ENCODE peak calls at places on chromosomes 13 and 19, in four cellular contexts. One of them, this sample, is unnamed.

GRCh38 chr19:46489445-46490272 is 6.0 kb downstream of the PNMA8B start:
- DNase-seq in GM12878: no peak
- DNase-seq in HL-60: no peak
- DNase-seq in K562: peak
- DNase-seq in this sample: no peak

GRCh38 chr19:14004619-14005380 is 1.3 kb downstream of the RFX1 start:
- DNase-seq in GM12878: peak
- DNase-seq in K562: peak
- DNase-seq in HL-60: peak
- DNase-seq in this sample: no peak

GRCh38 chr13:72651196-72651595 is 76.2 kb downstream of the MZT1 start:
- DNase-seq in HL-60: no peak
- DNase-seq in GM12878: no peak
- DNase-seq in K562: no peak
- DNase-seq in this sample: no peak

GRCh38 chr13:37074703-37075102 is 15.2 kb upstream of the SUPT20H start:
- DNase-seq in GM12878: no peak
- DNase-seq in K562: no peak
- DNase-seq in HL-60: no peak
- DNase-seq in this sample: no peak

GRCh38 chr13:46478641-46479040 is 74.3 kb upstream of the LRCH1 start:
- DNase-seq in K562: no peak
- DNase-seq in GM12878: no peak
- DNase-seq in HL-60: no peak
- DNase-seq in this sample: no peak

GRCh38 chr19:38801359-38802095 is 11.2 kb downstream of the LGALS4 start:
- DNase-seq in K562: no peak
- DNase-seq in GM12878: no peak
- DNase-seq in HL-60: no peak
- DNase-seq in this sample: no peak

GRCh38 chr13:27186295-27186694 is 14.7 kb upstream of the USP12 start:
- DNase-seq in GM12878: no peak
- DNase-seq in HL-60: no peak
- DNase-seq in K562: no peak
- DNase-seq in this sample: no peak

GRCh38 chr19:45569619-45570421 is 14.8 kb downstream of the OPA3 start:
- DNase-seq in HL-60: no peak
- DNase-seq in K562: peak
- DNase-seq in GM12878: no peak
- DNase-seq in this sample: no peak

GRCh38 chr19:10036601-10037071 is 23.4 kb downstream of the RDH8 start:
- DNase-seq in GM12878: no peak
- DNase-seq in K562: no peak
- DNase-seq in HL-60: no peak
- DNase-seq in this sample: no peak

GRCh38 chr19:4267101-4267900 is 11.8 kb upstream of the SHD start:
- DNase-seq in HL-60: peak
- DNase-seq in K562: peak
- DNase-seq in GM12878: no peak
- DNase-seq in this sample: no peak

GRCh38 chr13:24263652-24264051 is 45.7 kb upstream of the C1QTNF9 start:
- DNase-seq in HL-60: no peak
- DNase-seq in K562: no peak
- DNase-seq in GM12878: no peak
- DNase-seq in this sample: no peak

GRCh38 chr13:37348916-37349653 is 243.6 kb upstream of the CSNK1A1L start:
- DNase-seq in GM12878: no peak
- DNase-seq in K562: no peak
- DNase-seq in HL-60: no peak
- DNase-seq in this sample: no peak

GRCh38 chr19:41601771-41602170 is 25.1 kb downstream of the CEACAM4 start:
- DNase-seq in K562: no peak
- DNase-seq in HL-60: no peak
- DNase-seq in GM12878: no peak
- DNase-seq in this sample: no peak

GRCh38 chr13:75418997-75419396 is 63.0 kb downstream of the TBC1D4 start:
- DNase-seq in K562: no peak
- DNase-seq in HL-60: peak
- DNase-seq in GM12878: no peak
- DNase-seq in this sample: no peak

GRCh38 chr13:72891423-72891822 is 109.5 kb downstream of the PIBF1 start:
- DNase-seq in GM12878: no peak
- DNase-seq in K562: no peak
- DNase-seq in HL-60: no peak
- DNase-seq in this sample: no peak

GRCh38 chr13:87884874-87885273 is 213.7 kb downstream of the SLITRK5 start:
- DNase-seq in GM12878: no peak
- DNase-seq in K562: no peak
- DNase-seq in HL-60: no peak
- DNase-seq in this sample: no peak

GRCh38 chr13:44347301-44347700 is 26.3 kb upstream of the SERP2 start:
- DNase-seq in GM12878: no peak
- DNase-seq in HL-60: no peak
- DNase-seq in K562: no peak
- DNase-seq in this sample: no peak

GRCh38 chr13:44350775-44351504 is 22.7 kb upstream of the SERP2 start:
- DNase-seq in HL-60: no peak
- DNase-seq in K562: no peak
- DNase-seq in GM12878: no peak
- DNase-seq in this sample: no peak

GRCh38 chr13:44351505-44351854 is 22.1 kb upstream of the SERP2 start:
- DNase-seq in GM12878: no peak
- DNase-seq in K562: no peak
- DNase-seq in HL-60: no peak
- DNase-seq in this sample: no peak

GRCh38 chr13:44346534-44346933 is 27.1 kb upstream of the SERP2 start:
- DNase-seq in K562: no peak
- DNase-seq in HL-60: no peak
- DNase-seq in GM12878: no peak
- DNase-seq in this sample: no peak

DNA sequence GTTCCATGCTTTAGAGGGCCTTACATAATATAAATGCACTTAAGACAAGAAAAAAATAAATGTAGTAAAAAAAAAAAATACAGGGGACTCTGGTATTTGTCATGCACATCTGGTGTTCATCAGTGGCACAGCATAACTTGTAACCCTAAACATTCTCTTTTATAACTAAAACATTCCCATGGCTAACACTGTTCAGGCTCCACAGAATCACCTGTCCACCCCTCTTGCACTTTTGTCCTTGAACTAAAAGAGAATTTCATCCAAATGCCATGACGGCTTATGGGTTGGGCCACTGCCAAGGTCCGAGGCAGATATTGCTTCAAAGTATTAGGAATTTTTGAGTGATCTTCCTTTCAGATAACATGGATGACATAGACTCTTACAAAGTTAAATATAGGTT is 25.7 kb upstream of the SERP2 start:
- DNase-seq in K562: no peak
- DNase-seq in HL-60: no peak
- DNase-seq in GM12878: no peak
- DNase-seq in this sample: no peak
- TF ChIP-seq SPI1 in K562: no peak
- TF ChIP-seq SPI1 in HL-60: no peak
- TF ChIP-seq SPI1 in GM12878: no peak
- TF ChIP-seq SPI1 in this sample: no peak

GRCh38 chr19:55305491-55305890 is 19.6 kb downstream of the TMEM150B start:
- DNase-seq in K562: peak
- DNase-seq in HL-60: no peak
- DNase-seq in GM12878: no peak
- DNase-seq in this sample: peak

GRCh38 chr19:55304980-55305379 is 20.2 kb downstream of the TMEM150B start:
- DNase-seq in GM12878: no peak
- DNase-seq in K562: no peak
- DNase-seq in HL-60: no peak
- DNase-seq in this sample: no peak

GRCh38 chr19:55306712-55307111 is 18.4 kb downstream of the TMEM150B start:
- DNase-seq in K562: no peak
- DNase-seq in HL-60: no peak
- DNase-seq in GM12878: no peak
- DNase-seq in this sample: no peak

GRCh38 chr19:55304279-55304978 is 20.6 kb downstream of the BRSK1 start:
- DNase-seq in HL-60: no peak
- DNase-seq in GM12878: no peak
- DNase-seq in K562: peak
- DNase-seq in this sample: no peak

GRCh38 chr19:55305983-55306562 is 19.1 kb downstream of the TMEM150B start:
- DNase-seq in HL-60: no peak
- DNase-seq in GM12878: no peak
- DNase-seq in K562: no peak
- DNase-seq in this sample: no peak
- TF ChIP-seq SPI1 in HL-60: no peak
- TF ChIP-seq SPI1 in GM12878: no peak
- TF ChIP-seq SPI1 in K562: no peak
- TF ChIP-seq SPI1 in this sample: no peak

GRCh38 chr13:104315606-104316005 is 1249.4 kb upstream of the SLC10A2 start:
- DNase-seq in K562: no peak
- DNase-seq in HL-60: no peak
- DNase-seq in GM12878: no peak
- DNase-seq in this sample: no peak
- TF ChIP-seq SPI1 in K562: no peak
- TF ChIP-seq SPI1 in HL-60: no peak
- TF ChIP-seq SPI1 in GM12878: no peak
- TF ChIP-seq SPI1 in this sample: no peak

DNA sequence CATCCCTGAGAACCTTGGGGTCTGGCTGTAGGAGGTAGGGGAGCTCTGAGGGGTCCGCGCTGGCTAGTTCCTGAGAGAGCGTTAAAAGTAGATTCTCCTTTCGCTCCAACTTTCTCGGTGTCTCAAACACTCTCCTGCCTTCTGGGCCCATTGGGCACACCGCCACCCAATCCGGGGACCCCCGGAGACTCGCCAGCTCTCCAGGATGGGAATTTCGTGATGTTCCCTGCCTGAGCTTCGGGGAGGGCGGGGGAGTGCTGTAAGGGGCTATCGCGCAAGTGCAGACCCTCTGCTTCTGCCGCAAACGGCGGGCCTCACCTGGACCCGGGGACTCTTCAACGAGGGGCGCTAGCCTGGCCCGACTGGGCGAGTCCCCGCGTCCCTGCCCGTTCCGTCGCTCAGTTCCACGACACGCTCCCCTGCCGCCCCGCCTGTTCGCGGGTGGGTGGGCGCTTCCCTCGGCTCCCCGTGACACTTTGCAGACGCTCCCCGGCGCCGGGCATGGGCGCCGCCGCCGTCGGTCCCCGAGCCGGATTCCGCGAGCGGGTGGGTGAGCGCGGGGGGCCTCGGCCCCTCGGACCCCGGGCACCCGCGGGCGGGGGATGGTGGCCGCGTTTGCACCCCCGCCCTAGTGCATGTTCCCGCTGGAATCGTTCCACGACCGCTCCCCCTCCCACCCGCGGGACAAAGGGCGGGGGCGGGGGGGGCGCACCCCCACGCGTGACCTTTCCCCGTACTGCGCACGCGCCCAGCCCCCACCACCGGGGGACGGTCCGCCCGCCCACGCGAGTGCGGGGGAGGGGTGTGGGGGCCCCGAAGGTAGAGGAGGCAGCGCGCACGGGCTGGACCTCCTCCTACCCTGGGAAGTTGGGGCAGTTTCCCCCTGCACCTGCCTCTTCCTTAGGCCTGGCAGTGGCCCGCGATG is at the start of gene CCDC106:
- DNase-seq in HL-60: peak
- DNase-seq in GM12878: no peak
- DNase-seq in K562: peak
- DNase-seq in this sample: no peak
- TF ChIP-seq SPI1 in HL-60: no peak
- TF ChIP-seq SPI1 in GM12878: no peak
- TF ChIP-seq SPI1 in K562: no peak
- TF ChIP-seq SPI1 in this sample: no peak

GRCh38 chr19:54573330-54573872 is at the start of gene LILRA2:
- DNase-seq in K562: no peak
- DNase-seq in HL-60: peak
- DNase-seq in GM12878: no peak
- DNase-seq in this sample: peak
- TF ChIP-seq SPI1 in K562: no peak
- TF ChIP-seq SPI1 in HL-60: peak
- TF ChIP-seq SPI1 in GM12878: peak
- TF ChIP-seq SPI1 in this sample: peak

GRCh38 chr19:34429553-34429952 is 1.4 kb downstream of the UBA2 start:
- DNase-seq in K562: peak
- DNase-seq in GM12878: no peak
- DNase-seq in HL-60: no peak
- DNase-seq in this sample: no peak

GRCh38 chr19:34431681-34432402 is 3.7 kb downstream of the UBA2 start:
- DNase-seq in GM12878: no peak
- DNase-seq in HL-60: no peak
- DNase-seq in K562: no peak
- DNase-seq in this sample: no peak

GRCh38 chr19:34428549-34429285 is 536 bp downstream of the UBA2 start:
- DNase-seq in GM12878: no peak
- DNase-seq in K562: peak
- DNase-seq in HL-60: no peak
- DNase-seq in this sample: peak

GRCh38 chr19:34432797-34433196 is 4.6 kb downstream of the UBA2 start:
- DNase-seq in K562: no peak
- DNase-seq in HL-60: no peak
- DNase-seq in GM12878: no peak
- DNase-seq in this sample: no peak

DNA sequence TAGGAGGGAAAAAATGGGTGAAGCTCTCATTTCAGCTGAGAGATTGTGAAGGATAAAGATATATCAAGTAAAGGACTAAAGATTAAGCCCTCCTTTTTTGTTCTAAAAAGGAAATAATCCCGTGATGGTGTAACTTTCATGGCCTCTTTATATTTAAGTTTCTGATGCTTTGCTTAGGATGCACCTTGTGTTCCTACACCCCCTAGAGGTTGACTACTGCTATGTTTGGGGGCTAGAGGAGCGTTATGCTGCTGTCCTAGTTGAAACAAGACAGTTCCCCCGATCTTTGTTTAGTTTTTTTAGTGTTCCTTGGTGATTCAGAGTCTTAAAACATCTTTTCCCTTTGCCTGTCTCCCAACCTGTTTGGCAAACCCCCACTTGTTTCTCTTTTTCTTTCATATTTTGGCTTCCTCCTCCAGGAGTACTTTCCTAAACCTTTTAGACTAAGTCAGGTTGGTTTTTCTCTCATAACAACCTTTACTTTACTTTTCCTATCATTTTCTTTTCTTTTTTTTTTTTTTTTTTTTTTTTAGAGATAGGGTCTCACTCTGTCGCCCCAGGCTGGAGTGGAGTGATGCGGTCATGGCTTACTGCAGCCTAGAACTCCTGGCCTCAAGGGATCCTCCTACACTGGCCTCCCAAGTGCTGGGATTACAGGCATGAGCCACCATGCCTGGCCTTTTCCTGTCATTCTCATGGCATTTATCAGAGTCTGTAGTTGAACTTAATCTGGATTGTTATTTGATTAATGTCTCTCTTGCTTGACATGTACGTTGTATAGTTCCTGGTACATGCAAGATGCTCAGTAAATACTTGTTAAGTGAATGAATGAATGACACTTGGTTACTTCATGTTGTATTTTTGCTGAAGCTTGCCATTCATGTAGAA is 2.8 kb downstream of the UBA2 start:
- DNase-seq in K562: peak
- DNase-seq in GM12878: no peak
- DNase-seq in HL-60: peak
- DNase-seq in this sample: peak
- TF ChIP-seq SPI1 in K562: no peak
- TF ChIP-seq SPI1 in GM12878: no peak
- TF ChIP-seq SPI1 in HL-60: no peak
- TF ChIP-seq SPI1 in this sample: no peak